ENCODE peak calls at places on chromosomes 11 and 22, in nine cellular contexts. One of them, this sample, is unnamed.

GRCh38 chr11:32571039-32571438 is 12.6 kb upstream of the EIF3M start:
- DNase-seq in heart right ventricle: no peak
- DNase-seq in glutamatergic neuron: no peak
- DNase-seq in IMR-90: no peak
- DNase-seq in fibroblast of lung: no peak
- DNase-seq in endothelial cell of umbilical vein: no peak
- DNase-seq in fibroblast of pulmonary artery: no peak
- DNase-seq in astrocyte of the spinal cord: no peak
- DNase-seq in gastrocnemius medialis: no peak
- DNase-seq in this sample: no peak

GRCh38 chr11:66334605-66335442 is 1.4 kb downstream of the RIN1 start:
- DNase-seq in heart right ventricle: no peak
- DNase-seq in glutamatergic neuron: peak; percentile 40
- DNase-seq in IMR-90: no peak
- DNase-seq in fibroblast of lung: no peak
- DNase-seq in endothelial cell of umbilical vein: no peak
- DNase-seq in fibroblast of pulmonary artery: no peak
- DNase-seq in astrocyte of the spinal cord: no peak
- DNase-seq in gastrocnemius medialis: no peak
- DNase-seq in this sample: no peak

GRCh38 chr11:60370811-60371297 is 7.5 kb upstream of the MS4A7 start:
- DNase-seq in heart right ventricle: no peak
- DNase-seq in glutamatergic neuron: no peak
- DNase-seq in IMR-90: no peak
- DNase-seq in fibroblast of lung: no peak
- DNase-seq in endothelial cell of umbilical vein: peak; percentile 72
- DNase-seq in fibroblast of pulmonary artery: no peak
- DNase-seq in astrocyte of the spinal cord: no peak
- DNase-seq in gastrocnemius medialis: no peak
- DNase-seq in this sample: no peak

GRCh38 chr11:90847268-90847886 is 624.5 kb upstream of the CHORDC1 start:
- DNase-seq in heart right ventricle: no peak
- DNase-seq in glutamatergic neuron: no peak
- DNase-seq in IMR-90: no peak
- DNase-seq in fibroblast of lung: no peak
- DNase-seq in endothelial cell of umbilical vein: no peak
- DNase-seq in fibroblast of pulmonary artery: no peak
- DNase-seq in astrocyte of the spinal cord: no peak
- DNase-seq in gastrocnemius medialis: no peak
- DNase-seq in this sample: no peak

GRCh38 chr11:2298795-2299747 is 2.6 kb downstream of the C11orf21 start:
- DNase-seq in heart right ventricle: no peak
- DNase-seq in glutamatergic neuron: peak; percentile 35
- DNase-seq in IMR-90: no peak
- DNase-seq in fibroblast of lung: no peak
- DNase-seq in endothelial cell of umbilical vein: no peak
- DNase-seq in fibroblast of pulmonary artery: no peak
- DNase-seq in astrocyte of the spinal cord: no peak
- DNase-seq in gastrocnemius medialis: no peak
- DNase-seq in this sample: no peak

GRCh38 chr11:105811242-105811641 is 201.4 kb downstream of the GRIA4 start:
- DNase-seq in heart right ventricle: no peak
- DNase-seq in glutamatergic neuron: no peak
- DNase-seq in IMR-90: no peak
- DNase-seq in fibroblast of lung: no peak
- DNase-seq in endothelial cell of umbilical vein: no peak
- DNase-seq in fibroblast of pulmonary artery: no peak
- DNase-seq in astrocyte of the spinal cord: no peak
- DNase-seq in gastrocnemius medialis: no peak
- DNase-seq in this sample: no peak

GRCh38 chr11:27621440-27622161 is 78.7 kb downstream of the BDNF start:
- DNase-seq in heart right ventricle: no peak
- DNase-seq in glutamatergic neuron: no peak
- DNase-seq in IMR-90: peak; percentile 42
- DNase-seq in fibroblast of lung: peak; percentile 21
- DNase-seq in endothelial cell of umbilical vein: no peak
- DNase-seq in fibroblast of pulmonary artery: peak; percentile 40
- DNase-seq in astrocyte of the spinal cord: no peak
- DNase-seq in gastrocnemius medialis: no peak
- DNase-seq in this sample: no peak

GRCh38 chr22:28894320-28894719 is 10.9 kb downstream of the ZNRF3 start:
- DNase-seq in heart right ventricle: peak; percentile 33
- DNase-seq in glutamatergic neuron: peak; percentile 66
- DNase-seq in IMR-90: no peak
- DNase-seq in fibroblast of lung: no peak
- DNase-seq in endothelial cell of umbilical vein: no peak
- DNase-seq in fibroblast of pulmonary artery: no peak
- DNase-seq in astrocyte of the spinal cord: no peak
- DNase-seq in gastrocnemius medialis: no peak
- DNase-seq in this sample: no peak

GRCh38 chr11:123386746-123387510 is 43.1 kb upstream of the GRAMD1B start:
- DNase-seq in heart right ventricle: no peak
- DNase-seq in glutamatergic neuron: no peak
- DNase-seq in IMR-90: peak; percentile 43
- DNase-seq in fibroblast of lung: no peak
- DNase-seq in endothelial cell of umbilical vein: no peak
- DNase-seq in fibroblast of pulmonary artery: no peak
- DNase-seq in astrocyte of the spinal cord: no peak
- DNase-seq in gastrocnemius medialis: no peak
- DNase-seq in this sample: no peak

GRCh38 chr11:2532704-2533641 is 88.2 kb downstream of the KCNQ1 start:
- DNase-seq in heart right ventricle: peak; percentile 93
- DNase-seq in glutamatergic neuron: peak; percentile 98
- DNase-seq in IMR-90: peak; percentile 85
- DNase-seq in fibroblast of lung: peak; percentile 87
- DNase-seq in endothelial cell of umbilical vein: peak; percentile 87
- DNase-seq in fibroblast of pulmonary artery: peak; percentile 92
- DNase-seq in astrocyte of the spinal cord: peak; percentile 91
- DNase-seq in gastrocnemius medialis: peak; percentile 76
- DNase-seq in this sample: peak; percentile 86

GRCh38 chr11:13292970-13293369 is 15.4 kb downstream of the BMAL1 start:
- DNase-seq in heart right ventricle: no peak
- DNase-seq in glutamatergic neuron: no peak
- DNase-seq in IMR-90: no peak
- DNase-seq in fibroblast of lung: no peak
- DNase-seq in endothelial cell of umbilical vein: no peak
- DNase-seq in fibroblast of pulmonary artery: no peak
- DNase-seq in astrocyte of the spinal cord: no peak
- DNase-seq in gastrocnemius medialis: no peak
- DNase-seq in this sample: no peak
- TF ChIP-seq CTCF in heart right ventricle: no peak
- TF ChIP-seq CTCF in glutamatergic neuron: no peak
- TF ChIP-seq CTCF in IMR-90: no peak
- TF ChIP-seq CTCF in fibroblast of lung: no peak
- TF ChIP-seq CTCF in endothelial cell of umbilical vein: no peak
- TF ChIP-seq CTCF in fibroblast of pulmonary artery: no peak
- TF ChIP-seq CTCF in astrocyte of the spinal cord: no peak
- TF ChIP-seq CTCF in gastrocnemius medialis: no peak
- TF ChIP-seq CTCF in this sample: no peak

GRCh38 chr11:94602430-94603372 is 35.5 kb downstream of the PIWIL4 start:
- DNase-seq in heart right ventricle: peak; percentile 22
- DNase-seq in glutamatergic neuron: peak; percentile 74
- DNase-seq in IMR-90: peak; percentile 86
- DNase-seq in fibroblast of lung: peak; percentile 88
- DNase-seq in endothelial cell of umbilical vein: peak; percentile 66
- DNase-seq in fibroblast of pulmonary artery: peak; percentile 81
- DNase-seq in astrocyte of the spinal cord: peak; percentile 86
- DNase-seq in gastrocnemius medialis: no peak
- DNase-seq in this sample: no peak
- TF ChIP-seq CTCF in heart right ventricle: no peak
- TF ChIP-seq CTCF in glutamatergic neuron: peak; percentile 36
- TF ChIP-seq CTCF in IMR-90: peak; percentile 64
- TF ChIP-seq CTCF in fibroblast of lung: peak; percentile 41
- TF ChIP-seq CTCF in endothelial cell of umbilical vein: peak; percentile 31
- TF ChIP-seq CTCF in fibroblast of pulmonary artery: peak; percentile 48
- TF ChIP-seq CTCF in astrocyte of the spinal cord: peak; percentile 62
- TF ChIP-seq CTCF in gastrocnemius medialis: peak; percentile 28
- TF ChIP-seq CTCF in this sample: no peak

GRCh38 chr11:95135155-95135554 is 45.5 kb downstream of the ENDOD1 start:
- DNase-seq in heart right ventricle: no peak
- DNase-seq in glutamatergic neuron: no peak
- DNase-seq in IMR-90: no peak
- DNase-seq in fibroblast of lung: no peak
- DNase-seq in endothelial cell of umbilical vein: no peak
- DNase-seq in fibroblast of pulmonary artery: no peak
- DNase-seq in astrocyte of the spinal cord: no peak
- DNase-seq in gastrocnemius medialis: no peak
- DNase-seq in this sample: no peak

GRCh38 chr11:95140397-95141030 is 50.9 kb downstream of the ENDOD1 start:
- DNase-seq in heart right ventricle: no peak
- DNase-seq in glutamatergic neuron: no peak
- DNase-seq in IMR-90: peak; percentile 76
- DNase-seq in fibroblast of lung: no peak
- DNase-seq in endothelial cell of umbilical vein: no peak
- DNase-seq in fibroblast of pulmonary artery: peak; percentile 72
- DNase-seq in astrocyte of the spinal cord: no peak
- DNase-seq in gastrocnemius medialis: no peak
- DNase-seq in this sample: no peak

GRCh38 chr11:95135880-95136279 is 46.2 kb downstream of the ENDOD1 start:
- DNase-seq in heart right ventricle: no peak
- DNase-seq in glutamatergic neuron: no peak
- DNase-seq in IMR-90: no peak
- DNase-seq in fibroblast of lung: no peak
- DNase-seq in endothelial cell of umbilical vein: no peak
- DNase-seq in fibroblast of pulmonary artery: no peak
- DNase-seq in astrocyte of the spinal cord: no peak
- DNase-seq in gastrocnemius medialis: no peak
- DNase-seq in this sample: no peak

GRCh38 chr11:95137299-95137698 is 47.7 kb downstream of the ENDOD1 start:
- DNase-seq in heart right ventricle: no peak
- DNase-seq in glutamatergic neuron: no peak
- DNase-seq in IMR-90: no peak
- DNase-seq in fibroblast of lung: no peak
- DNase-seq in endothelial cell of umbilical vein: no peak
- DNase-seq in fibroblast of pulmonary artery: no peak
- DNase-seq in astrocyte of the spinal cord: no peak
- DNase-seq in gastrocnemius medialis: no peak
- DNase-seq in this sample: no peak

DNA sequence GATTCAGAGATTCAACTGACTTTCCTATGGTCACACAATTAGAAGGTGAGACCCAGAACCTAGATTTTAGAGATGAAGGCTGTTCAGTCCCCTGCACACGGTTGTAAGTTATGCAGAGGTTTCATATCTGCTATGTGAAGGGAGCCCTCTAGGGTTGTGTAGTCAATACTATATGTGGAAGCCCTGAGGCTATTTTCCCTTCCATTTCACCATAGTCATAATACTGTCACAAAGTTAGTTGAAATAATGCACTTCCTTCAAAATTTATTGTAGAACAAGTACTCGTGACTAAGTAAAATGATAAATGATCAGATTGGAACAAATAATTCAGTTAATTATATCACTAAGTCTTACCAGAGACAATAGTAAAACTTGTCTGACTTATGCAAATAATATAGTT is 48.8 kb downstream of the ENDOD1 start:
- DNase-seq in heart right ventricle: no peak
- DNase-seq in glutamatergic neuron: no peak
- DNase-seq in IMR-90: no peak
- DNase-seq in fibroblast of lung: peak; percentile 40
- DNase-seq in endothelial cell of umbilical vein: peak; percentile 42
- DNase-seq in fibroblast of pulmonary artery: no peak
- DNase-seq in astrocyte of the spinal cord: no peak
- DNase-seq in gastrocnemius medialis: no peak
- DNase-seq in this sample: no peak
- TF ChIP-seq CTCF in heart right ventricle: peak; percentile 28
- TF ChIP-seq CTCF in glutamatergic neuron: no peak
- TF ChIP-seq CTCF in IMR-90: peak; percentile 23
- TF ChIP-seq CTCF in fibroblast of lung: no peak
- TF ChIP-seq CTCF in endothelial cell of umbilical vein: no peak
- TF ChIP-seq CTCF in fibroblast of pulmonary artery: peak; percentile 37
- TF ChIP-seq CTCF in astrocyte of the spinal cord: peak; percentile 27
- TF ChIP-seq CTCF in gastrocnemius medialis: peak; percentile 17
- TF ChIP-seq CTCF in this sample: peak; percentile 31

GRCh38 chr11:72823105-72823804 is 9.0 kb downstream of the ATG16L2 start:
- DNase-seq in heart right ventricle: no peak
- DNase-seq in glutamatergic neuron: no peak
- DNase-seq in IMR-90: no peak
- DNase-seq in fibroblast of lung: no peak
- DNase-seq in endothelial cell of umbilical vein: no peak
- DNase-seq in fibroblast of pulmonary artery: no peak
- DNase-seq in astrocyte of the spinal cord: no peak
- DNase-seq in gastrocnemius medialis: no peak
- DNase-seq in this sample: no peak

GRCh38 chr11:72824020-72824419 is 9.8 kb downstream of the ATG16L2 start:
- DNase-seq in heart right ventricle: no peak
- DNase-seq in glutamatergic neuron: no peak
- DNase-seq in IMR-90: no peak
- DNase-seq in fibroblast of lung: no peak
- DNase-seq in endothelial cell of umbilical vein: no peak
- DNase-seq in fibroblast of pulmonary artery: no peak
- DNase-seq in astrocyte of the spinal cord: no peak
- DNase-seq in gastrocnemius medialis: no peak
- DNase-seq in this sample: no peak

GRCh38 chr11:72820439-72821139 is 6.4 kb downstream of the ATG16L2 start:
- DNase-seq in heart right ventricle: no peak
- DNase-seq in glutamatergic neuron: no peak
- DNase-seq in IMR-90: no peak
- DNase-seq in fibroblast of lung: no peak
- DNase-seq in endothelial cell of umbilical vein: no peak
- DNase-seq in fibroblast of pulmonary artery: no peak
- DNase-seq in astrocyte of the spinal cord: no peak
- DNase-seq in gastrocnemius medialis: no peak
- DNase-seq in this sample: no peak

GRCh38 chr11:72821221-72821919 is 7.2 kb downstream of the ATG16L2 start:
- DNase-seq in heart right ventricle: no peak
- DNase-seq in glutamatergic neuron: no peak
- DNase-seq in IMR-90: no peak
- DNase-seq in fibroblast of lung: no peak
- DNase-seq in endothelial cell of umbilical vein: no peak
- DNase-seq in fibroblast of pulmonary artery: no peak
- DNase-seq in astrocyte of the spinal cord: no peak
- DNase-seq in gastrocnemius medialis: no peak
- DNase-seq in this sample: no peak

DNA sequence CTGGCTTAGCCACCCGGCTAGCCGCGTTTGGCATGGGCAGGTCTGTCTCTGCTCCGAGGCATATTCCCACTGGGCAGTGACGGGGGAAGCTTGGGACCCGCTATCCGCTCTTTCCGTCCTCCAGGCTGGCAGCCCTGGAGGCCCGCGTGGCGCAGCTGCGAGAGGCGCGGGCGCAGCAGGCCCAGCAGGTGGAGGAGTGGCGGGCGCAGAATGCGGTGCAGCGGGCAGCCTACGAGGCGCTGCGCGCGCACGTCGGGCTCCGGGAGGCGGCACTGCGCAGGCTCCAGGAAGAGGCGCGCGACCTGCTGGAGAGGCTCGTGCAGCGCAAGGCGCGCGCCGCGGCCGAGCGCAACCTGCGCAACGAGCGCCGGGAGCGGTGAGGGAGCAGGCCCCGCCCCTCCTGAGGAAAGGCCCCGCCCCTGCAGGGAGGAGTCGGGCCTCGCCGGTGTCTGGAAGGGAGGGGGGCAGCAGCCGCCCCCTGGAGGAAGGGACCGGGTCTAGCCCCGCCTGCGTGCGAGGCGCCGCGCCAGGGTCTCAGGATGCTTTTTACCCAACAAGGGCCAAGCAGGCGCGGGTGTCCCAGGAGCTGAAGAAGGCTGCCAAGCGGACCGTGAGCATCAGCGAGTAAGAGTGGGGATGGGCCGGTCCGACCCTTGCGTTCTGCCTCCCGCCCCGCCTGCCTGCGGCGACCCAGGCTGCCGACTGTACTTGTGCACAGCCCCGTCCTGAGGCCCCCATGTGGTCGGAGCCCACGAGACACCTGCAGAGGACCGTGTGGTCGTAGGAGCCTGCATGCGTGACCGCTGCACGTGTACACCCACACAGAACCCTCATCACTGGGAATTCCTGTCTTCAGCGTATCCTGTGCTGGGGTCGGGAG is 7.9 kb downstream of the ATG16L2 start:
- DNase-seq in heart right ventricle: peak; percentile 93
- DNase-seq in glutamatergic neuron: peak; percentile 95
- DNase-seq in IMR-90: peak; percentile 84
- DNase-seq in fibroblast of lung: peak; percentile 83
- DNase-seq in endothelial cell of umbilical vein: peak; percentile 91
- DNase-seq in fibroblast of pulmonary artery: peak; percentile 89
- DNase-seq in astrocyte of the spinal cord: peak; percentile 88
- DNase-seq in gastrocnemius medialis: peak; percentile 88
- DNase-seq in this sample: peak; percentile 55
- TF ChIP-seq CTCF in heart right ventricle: peak; percentile 14
- TF ChIP-seq CTCF in glutamatergic neuron: peak; percentile 43
- TF ChIP-seq CTCF in IMR-90: peak; percentile 24
- TF ChIP-seq CTCF in fibroblast of lung: no peak
- TF ChIP-seq CTCF in endothelial cell of umbilical vein: peak; percentile 2
- TF ChIP-seq CTCF in fibroblast of pulmonary artery: no peak
- TF ChIP-seq CTCF in astrocyte of the spinal cord: no peak
- TF ChIP-seq CTCF in gastrocnemius medialis: peak; percentile 42
- TF ChIP-seq CTCF in this sample: no peak